ENCODE peak calls at places on chromosome 1, in four cellular contexts. A is mucosa of descending colon; T is CD8-positive, alpha-beta T cell; L is Panc1. W is an unnamed sample.

GRCh38 chr1:184340984-184341383 is 45.8 kb upstream of the C1orf21 start:
- DNase-seq in L (no peak), A (no peak), T (no peak), W (no peak)

GRCh38 chr1:210598135-210598652 is 269.5 kb downstream of the HHAT start:
- DNase-seq in T (no peak), L (no peak), A (no peak), W (peak; percentile 84)

GRCh38 chr1:115874929-115875328 is 34.0 kb upstream of the NHLH2 start:
- DNase-seq in A (no peak), L (no peak), T (no peak), W (no peak)

GRCh38 chr1:230120949-230121381 is 53.9 kb downstream of the GALNT2 start:
- DNase-seq in T (no peak), A (peak; percentile 59), L (no peak), W (no peak)

GRCh38 chr1:208203127-208203847 is 40.9 kb downstream of the PLXNA2 start:
- DNase-seq in T (no peak), A (peak; percentile 87), L (no peak), W (no peak)

GRCh38 chr1:229058111-229058551 is 212.8 kb upstream of the RAB4A start:
- DNase-seq in A (no peak), L (no peak), T (peak; percentile 82), W (no peak)

GRCh38 chr1:145918992-145919939 is 749 bp upstream of the PEX11B start:
- DNase-seq in L (no peak), A (peak; percentile 69), T (no peak), W (peak; percentile 89)

GRCh38 chr1:75316230-75316629 is 182.0 kb downstream of the LHX8 start:
- DNase-seq in T (no peak), L (no peak), A (no peak), W (no peak)

GRCh38 chr1:184367427-184368038 is 19.3 kb upstream of the C1orf21 start:
- DNase-seq in T (no peak), A (no peak), L (no peak), W (no peak)

GRCh38 chr1:213180833-213181232 is 129.8 kb downstream of the RPS6KC1 start:
- DNase-seq in A (no peak), T (no peak), L (no peak), W (no peak)

GRCh38 chr1:178031856-178032320 is 62.0 kb upstream of the RASAL2 start:
- DNase-seq in A (peak; percentile 78), T (no peak), L (no peak), W (peak; percentile 91)

GRCh38 chr1:24093762-24094161 is 18.2 kb downstream of the MYOM3 start:
- DNase-seq in T (no peak), L (no peak), A (no peak), W (peak; percentile 66)

GRCh38 chr1:11692899-11693590 is 1.5 kb downstream of the DRAXIN start:
- DNase-seq in A (no peak), L (no peak), T (peak; percentile 60), W (no peak)

GRCh38 chr1:47921935-47922415 is 75.2 kb downstream of the TRABD2B start:
- DNase-seq in L (no peak), T (no peak), A (no peak), W (no peak)

GRCh38 chr1:204591473-204592090 is 75.4 kb downstream of the MDM4 start:
- DNase-seq in A (no peak), L (peak; percentile 85), T (no peak), W (no peak)

GRCh38 chr1:43912607-43913006 is 21.0 kb upstream of the ARTN start:
- DNase-seq in T (no peak), A (no peak), L (no peak), W (no peak)

GRCh38 chr1:163928080-163928479 is 606.3 kb downstream of the NUF2 start:
- DNase-seq in L (no peak), T (no peak), A (no peak), W (no peak)

GRCh38 chr1:204448991-204449390 is 37.4 kb upstream of the PPP1R15B start:
- DNase-seq in A (peak; percentile 45), T (no peak), L (no peak), W (no peak)

GRCh38 chr1:33120436-33121231 is 39.7 kb downstream of the AZIN2 start:
- DNase-seq in T (no peak), A (no peak), L (no peak), W (no peak)

GRCh38 chr1:98323906-98324358 is 337.6 kb upstream of the SNX7 start:
- DNase-seq in A (no peak), L (peak; percentile 57), T (peak; percentile 50), W (no peak)

GRCh38 chr1:89910780-89911179 is 84.1 kb upstream of the ZNF326 start:
- DNase-seq in A (no peak), T (no peak), L (no peak), W (no peak)

GRCh38 chr1:165207774-165208359 is 148.6 kb downstream of the LMX1A start:
- DNase-seq in T (no peak), A (no peak), L (no peak), W (no peak)

GRCh38 chr1:75126611-75127101 is 7.5 kb upstream of the LHX8 start:
- DNase-seq in L (no peak), T (no peak), A (no peak), W (no peak)

GRCh38 chr1:106831511-106831910 is 225.0 kb upstream of the PRMT6 start:
- DNase-seq in A (no peak), L (no peak), T (no peak), W (no peak)

GRCh38 chr1:180158149-180159147 is 3.8 kb downstream of the QSOX1 start:
- DNase-seq in T (no peak), A (peak; percentile 51), L (no peak), W (no peak)

GRCh38 chr1:32900371-32900955 is 726 bp downstream of the TMEM54 start:
- DNase-seq in A (no peak), L (no peak), T (no peak), W (peak; percentile 48)

GRCh38 chr1:246107516-246108277 is 399.4 kb downstream of the SMYD3 start:
- DNase-seq in T (no peak), A (no peak), L (no peak), W (no peak)

GRCh38 chr1:28343405-28343804 is 14.6 kb downstream of the MED18 start:
- DNase-seq in A (no peak), L (no peak), T (no peak), W (no peak)

GRCh38 chr1:29691499-29691898 is 455.2 kb downstream of the PTPRU start:
- DNase-seq in L (no peak), T (no peak), A (no peak), W (no peak)

GRCh38 chr1:108080448-108080847 is 115.5 kb upstream of the VAV3 start:
- DNase-seq in T (no peak), A (no peak), L (no peak), W (no peak)

GRCh38 chr1:42529724-42530161 is 66.7 kb downstream of the CCDC30 start:
- DNase-seq in A (no peak), T (no peak), L (peak; percentile 80), W (no peak)

GRCh38 chr1:84753516-84754375 is 63.5 kb upstream of the SSX2IP start:
- DNase-seq in A (peak; percentile 79), L (peak; percentile 81), T (peak; percentile 86), W (peak; percentile 83)

GRCh38 chr1:96966536-96967138 is 245.1 kb downstream of the PTBP2 start:
- DNase-seq in L (peak; percentile 62), T (peak; percentile 77), A (peak; percentile 73), W (peak; percentile 69)
- H3K4me3 ChIP-seq in L (peak overlapping the region; percentile 31), T (no peak overlapping the region), A (no peak overlapping the region), W (no peak overlapping the region)

GRCh38 chr1:3238705-3239278 is 169.8 kb downstream of the PRDM16 start:
- DNase-seq in L (no peak), T (no peak), A (no peak), W (no peak)
- H3K9me3 ChIP-seq in L (no peaks in the 10 kb centered on the region), T (no peaks in the 10 kb centered on the region), A (no peaks in the 10 kb centered on the region), W (peaks cover 5% of the 10 kb centered on the region)

GRCh38 chr1:93713247-93713764 is 31.7 kb upstream of the BCAR3 start:
- DNase-seq in L (no peak), T (no peak), A (no peak), W (no peak)
- H3K4me1 ChIP-seq in L (no peaks in the 10 kb centered on the region), T (no peaks in the 10 kb centered on the region), A (no peaks in the 10 kb centered on the region), W (no peaks in the 10 kb centered on the region)

GRCh38 chr1:156845055-156845952 is 13.6 kb downstream of the INSRR start:
- DNase-seq in A (no peak), L (no peak), T (peak; percentile 56), W (no peak)
- H3K4me3 ChIP-seq in A (no peak overlapping the region), L (no peak overlapping the region), T (peak overlapping the region; percentile 44), W (no peak overlapping the region)

GRCh38 chr1:111062081-111062480 is 77.8 kb downstream of the DRAM2 start:
- DNase-seq in L (no peak), A (no peak), T (no peak), W (no peak)
- H3K9me3 ChIP-seq in L (no peaks in the 10 kb centered on the region), A (peaks cover 3% of the 10 kb centered on the region), T (peaks cover 11% of the 10 kb centered on the region), W (no peaks in the 10 kb centered on the region)

DNA sequence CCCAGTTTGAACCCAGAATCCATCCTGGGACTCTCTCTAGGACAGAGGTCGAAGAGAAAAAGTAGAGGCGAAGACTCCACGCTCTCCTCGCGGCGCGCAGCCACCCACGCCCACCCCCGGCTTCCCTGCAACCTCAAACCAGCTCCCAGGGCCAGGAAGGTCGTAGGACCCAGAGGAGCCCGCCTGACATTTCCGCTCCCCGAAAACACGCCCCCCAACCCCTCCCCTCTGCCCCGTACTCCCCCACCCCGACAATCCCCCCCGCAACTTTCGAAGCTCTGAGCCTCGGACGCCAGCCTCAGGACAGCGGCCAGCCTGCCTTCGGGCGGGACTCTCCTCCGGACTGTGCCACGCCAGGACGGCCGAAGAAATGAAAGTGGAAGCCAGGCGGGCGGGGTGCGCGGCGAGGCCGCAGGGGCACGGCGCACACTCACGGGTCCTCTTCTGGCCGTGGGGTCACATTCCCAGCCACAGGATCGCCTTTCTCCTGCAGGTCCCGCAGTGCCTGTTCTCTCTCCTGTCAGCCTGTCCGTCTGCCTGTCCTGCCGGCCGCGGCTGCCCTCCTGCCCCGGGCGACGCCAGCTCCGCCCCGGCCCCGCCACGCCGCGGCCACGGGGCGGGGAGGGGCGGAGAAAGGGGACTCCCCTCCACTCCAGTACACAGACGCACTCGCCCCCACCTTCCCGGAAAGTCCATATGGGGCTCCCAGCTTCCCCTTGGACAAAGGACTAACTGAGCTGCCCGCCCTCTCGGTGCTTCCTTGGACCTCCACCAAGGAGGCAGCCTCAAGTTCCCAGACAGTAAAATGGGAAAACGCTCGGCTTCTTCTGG is at the start of gene MOB3C:
- DNase-seq in L (no peak), T (peak; percentile 77), A (peak; percentile 86), W (peak; percentile 93)
- H3K4me1 ChIP-seq in L (peaks cover 14% of the 10 kb centered on the region), T (peaks cover 47% of the 10 kb centered on the region), A (peaks cover 26% of the 10 kb centered on the region), W (peaks cover 28% of the 10 kb centered on the region)

GRCh38 chr1:6209661-6210605 is 4.0 kb downstream of the RNF207 start:
- DNase-seq in L (no peak), T (no peak), A (no peak), W (peak; percentile 70)
- H3K4me3 ChIP-seq in L (no peak overlapping the region), T (no peak overlapping the region), A (no peak overlapping the region), W (no peak overlapping the region)

W was measured in kidney.